ENCODE peak calls at places on chromosomes 11 and 22, in ten cellular contexts. V, R, S, C, H, Y, Z, A, T and I are unnamed samples.

GRCh38 chr11:73141309-73142127 is 600 bp downstream of the FCHSD2 start:
- DNase-seq in S (peak), R (peak), H (no peak), Y (no peak), V (peak), Z (peak), C (peak), T (peak), A (peak), I (peak)

GRCh38 chr11:109798521-109798920 is 294.7 kb upstream of the ZC3H12C start:
- DNase-seq in A (no peak), R (no peak), Y (no peak), C (no peak), H (no peak), T (no peak), Z (no peak), V (no peak), S (no peak), I (no peak)

GRCh38 chr11:45830596-45830995 is 16.7 kb upstream of the CRY2 start:
- DNase-seq in Y (no peak), V (no peak), Z (no peak), R (no peak), A (no peak), C (no peak), H (no peak), T (no peak), S (no peak), I (no peak)

GRCh38 chr11:64581057-64581523 is 9.9 kb upstream of the SLC22A12 start:
- DNase-seq in H (no peak), R (no peak), A (no peak), Y (no peak), C (no peak), T (no peak), Z (no peak), V (no peak), S (no peak), I (no peak)

GRCh38 chr11:2572491-2573239 is 127.1 kb downstream of the KCNQ1OT1 start:
- DNase-seq in H (no peak), C (no peak), S (no peak), A (peak), Y (no peak), Z (no peak), R (no peak), V (no peak), T (no peak), I (no peak)

GRCh38 chr22:30005213-30005857 is 74.9 kb upstream of the HORMAD2 start:
- DNase-seq in Y (no peak), A (peak), S (peak), R (peak), Z (peak), V (no peak), C (peak), H (no peak), T (peak), I (peak)

GRCh38 chr22:44707752-44708151 is 5.7 kb downstream of the PRR5 start:
- DNase-seq in A (no peak), V (no peak), T (no peak), R (no peak), Z (no peak), Y (no peak), S (no peak), C (no peak), H (no peak), I (no peak)

GRCh38 chr11:79525257-79525656 is 84.4 kb upstream of the TENM4 start:
- DNase-seq in C (no peak), T (no peak), S (no peak), A (no peak), V (no peak), H (no peak), Z (no peak), Y (no peak), R (no peak), I (no peak)

GRCh38 chr22:46366327-46366731 is 30.8 kb downstream of the TRMU start:
- DNase-seq in S (peak), H (no peak), R (no peak), A (no peak), Y (no peak), T (no peak), Z (no peak), C (no peak), V (no peak), I (no peak)

GRCh38 chr22:37601540-37602442 is 6.8 kb upstream of the GGA1 start:
- DNase-seq in A (no peak), T (no peak), C (no peak), H (no peak), V (no peak), Y (no peak), S (peak), Z (no peak), R (no peak), I (peak)

GRCh38 chr11:93841446-93841845 is 9.0 kb downstream of the VSTM5 start:
- DNase-seq in R (no peak), A (no peak), S (no peak), V (no peak), T (no peak), Y (no peak), Z (no peak), C (no peak), H (no peak), I (no peak)

GRCh38 chr11:12238420-12238819 is 128.0 kb downstream of the MICAL2 start:
- DNase-seq in V (no peak), T (no peak), S (no peak), A (no peak), Y (no peak), Z (no peak), R (no peak), C (no peak), H (no peak), I (no peak)

GRCh38 chr22:31271026-31271425 is 21.3 kb downstream of the PIK3IP1 start:
- DNase-seq in Y (no peak), C (no peak), T (no peak), A (no peak), S (no peak), Z (no peak), H (no peak), R (no peak), V (no peak), I (no peak)

GRCh38 chr11:122706261-122706660 is 50.7 kb downstream of the UBASH3B start:
- DNase-seq in V (no peak), Y (no peak), A (no peak), R (no peak), T (no peak), Z (no peak), H (no peak), S (no peak), C (peak), I (no peak)

GRCh38 chr11:94895971-94896370 is 77.4 kb downstream of the CWC15 start:
- DNase-seq in A (no peak), Y (no peak), S (no peak), Z (no peak), V (no peak), T (no peak), R (no peak), C (no peak), H (no peak), I (no peak)

GRCh38 chr22:29344137-29344536 is 28.6 kb upstream of the RASL10A start:
- DNase-seq in S (peak), H (no peak), V (no peak), C (no peak), T (no peak), Y (no peak), Z (no peak), A (no peak), R (peak), I (no peak)